ENCODE peak calls at places on chromosomes 12 and 14, in six cellular contexts. I is NCI-H1694 treated with DMSO at 0.1 percent for 48 hours, X is hepatic stellate cell, J is SK-N-SH, R is lower leg skin, N is right cardiac atrium. S is an unnamed sample.
A peak's percentile ranks its signal among the peaks of the same experiment; 100 is the strongest.

GRCh38 chr14:36747411-36748184 is 85.9 kb downstream of the PAX9 start:
- DNase-seq in X (peak; percentile 16), J (peak; percentile 5), R (no peak), N (no peak), I (peak; percentile 22), S (no peak)

GRCh38 chr12:46998811-46999368 is 80.5 kb upstream of the PCED1B start:
- DNase-seq in I (no peak), N (no peak), J (no peak), R (no peak), X (peak; percentile 62), S (peak; percentile 71)

GRCh38 chr14:70943838-70944237 is 36.6 kb downstream of the PCNX1 start:
- DNase-seq in X (no peak), I (no peak), N (no peak), R (no peak), J (no peak), S (no peak)

GRCh38 chr12:15629108-15629507 is 160.1 kb downstream of the EPS8 start:
- DNase-seq in N (peak; percentile 72), I (no peak), X (peak; percentile 36), R (peak; percentile 86), J (no peak), S (peak; percentile 22)

GRCh38 chr12:110501378-110501721 is 561 bp downstream of the VPS29 start:
- DNase-seq in R (peak; percentile 84), N (peak; percentile 18), X (peak; percentile 56), J (peak; percentile 62), I (peak; percentile 7), S (no peak)

GRCh38 chr14:69547701-69548348 is 26.8 kb downstream of the CCDC177 start:
- DNase-seq in N (no peak), R (no peak), J (peak; percentile 87), I (no peak), X (no peak), S (peak; percentile 88)

GRCh38 chr12:52055781-52056711 is 4.8 kb downstream of the NR4A1 start:
- DNase-seq in J (no peak), R (no peak), I (no peak), X (no peak), N (peak; percentile 58), S (no peak)

GRCh38 chr14:87309557-87309956 is 683.4 kb downstream of the GALC start:
- DNase-seq in N (no peak), X (no peak), J (no peak), R (no peak), I (no peak), S (no peak)

GRCh38 chr12:20257311-20257710 is 111.0 kb upstream of the PDE3A start:
- DNase-seq in X (no peak), R (no peak), N (no peak), I (no peak), J (no peak), S (no peak)

GRCh38 chr12:5665615-5666014 is 233.7 kb downstream of the NTF3 start:
- DNase-seq in N (no peak), R (no peak), I (no peak), J (no peak), X (peak; percentile 26), S (no peak)

S was measured in osteoblast.